ENCODE peak calls at places on chromosomes 13 and 19, in four cellular contexts. Y, Z, K and L are unnamed samples.

GRCh38 chr13:38376551-38376950 is 26.9 kb downstream of the UFM1 start:
- DNase-seq in Z (no peak), K (no peak), Y (no peak), L (no peak)

GRCh38 chr13:62302341-62302740 is 886.7 kb upstream of the PCDH20 start:
- DNase-seq in Z (no peak), Y (no peak), K (no peak), L (no peak)

GRCh38 chr13:71860547-71861131 is 6.4 kb downstream of the DACH1 start:
- DNase-seq in Y (no peak), K (no peak), Z (no peak), L (no peak)

GRCh38 chr19:43545276-43545675 is 12.3 kb downstream of the ZNF575 start:
- DNase-seq in K (no peak), Y (no peak), Z (no peak), L (no peak)

GRCh38 chr13:41418751-41419150 is 38.6 kb upstream of the RGCC start:
- DNase-seq in Z (no peak), K (no peak), Y (no peak), L (no peak)

GRCh38 chr19:10430505-10431253 is 10.3 kb downstream of the PDE4A start:
- DNase-seq in K (no peak), Y (peak), Z (no peak), L (no peak)

GRCh38 chr19:39156230-39156890 is 30.8 kb downstream of the PAK4 start:
- DNase-seq in Y (no peak), Z (peak), K (peak), L (no peak)

GRCh38 chr19:14979498-14980255 is at the start of gene SLC1A6:
- DNase-seq in Y (peak), K (no peak), Z (no peak), L (peak)

GRCh38 chr13:106329941-106330340 is 205.5 kb downstream of the EFNB2 start:
- DNase-seq in Y (no peak), K (no peak), Z (no peak), L (no peak)

GRCh38 chr13:113920173-113920572 is 53.7 kb downstream of the C13orf46 start:
- DNase-seq in K (no peak), Y (no peak), Z (no peak), L (peak)

GRCh38 chr19:870963-871401 is 11.5 kb downstream of the CFD start:
- DNase-seq in Z (no peak), Y (no peak), K (no peak), L (no peak)

GRCh38 chr13:21917046-21918010 is 246.5 kb downstream of the FGF9 start:
- DNase-seq in Y (no peak), K (no peak), Z (no peak), L (no peak)

GRCh38 chr13:31119526-31119925 is 42.2 kb downstream of the HSPH1 start:
- DNase-seq in Y (no peak), K (no peak), Z (no peak), L (no peak)

GRCh38 chr19:30322641-30323320 is 49.4 kb upstream of the ZNF536 start:
- DNase-seq in Z (no peak), Y (no peak), K (no peak), L (peak)

GRCh38 chr13:44249439-44249838 is 124.2 kb upstream of the SERP2 start:
- DNase-seq in K (no peak), Z (peak), Y (no peak), L (no peak)

GRCh38 chr13:47858042-47858677 is 142.9 kb downstream of the SUCLA2 start:
- DNase-seq in Z (no peak), Y (no peak), K (no peak), L (no peak)

GRCh38 chr19:11164278-11164677 is 8.7 kb upstream of the SPC24 start:
- DNase-seq in K (no peak), Z (no peak), Y (no peak), L (no peak)

GRCh38 chr19:43780706-43781525 is at the start of gene KCNN4:
- DNase-seq in Z (peak), Y (no peak), K (peak), L (no peak)

GRCh38 chr13:108375772-108376171 is 106.3 kb downstream of the TNFSF13B start:
- DNase-seq in K (no peak), Z (no peak), Y (no peak), L (no peak)

GRCh38 chr13:38743499-38743898 is 56.6 kb downstream of the FREM2 start:
- DNase-seq in Y (no peak), K (no peak), Z (no peak), L (no peak)

GRCh38 chr19:8212212-8212611 is 3.0 kb downstream of the CERS4 start:
- DNase-seq in Y (no peak), K (no peak), Z (no peak), L (no peak)

GRCh38 chr19:17117250-17117789 is 41.7 kb downstream of the MYO9B start:
- DNase-seq in K (no peak), Z (no peak), Y (no peak), L (no peak)

GRCh38 chr19:4580961-4581380 is 21.5 kb upstream of the SEMA6B start:
- DNase-seq in K (no peak), Y (peak), Z (no peak), L (no peak)

GRCh38 chr13:50631041-50631440 is 212.5 kb downstream of the DLEU7 start:
- DNase-seq in K (no peak), Z (no peak), Y (no peak), L (no peak)

GRCh38 chr13:21033224-21033855 is 28.0 kb downstream of the LATS2 start:
- DNase-seq in K (no peak), Y (no peak), Z (peak), L (no peak)

GRCh38 chr13:25493930-25494707 is 122.3 kb downstream of the ATP8A2 start:
- DNase-seq in Y (peak), Z (no peak), K (no peak), L (no peak)

GRCh38 chr19:7679017-7679720 is 1.5 kb upstream of the TRAPPC5 start:
- DNase-seq in Z (no peak), K (no peak), Y (no peak), L (no peak)

GRCh38 chr13:38346764-38347163 is 2.9 kb upstream of the UFM1 start:
- DNase-seq in K (no peak), Y (no peak), Z (peak), L (no peak)

GRCh38 chr19:5078666-5079409 is 109.9 kb downstream of the KDM4B start:
- DNase-seq in K (no peak), Y (no peak), Z (no peak), L (no peak)

DNA sequence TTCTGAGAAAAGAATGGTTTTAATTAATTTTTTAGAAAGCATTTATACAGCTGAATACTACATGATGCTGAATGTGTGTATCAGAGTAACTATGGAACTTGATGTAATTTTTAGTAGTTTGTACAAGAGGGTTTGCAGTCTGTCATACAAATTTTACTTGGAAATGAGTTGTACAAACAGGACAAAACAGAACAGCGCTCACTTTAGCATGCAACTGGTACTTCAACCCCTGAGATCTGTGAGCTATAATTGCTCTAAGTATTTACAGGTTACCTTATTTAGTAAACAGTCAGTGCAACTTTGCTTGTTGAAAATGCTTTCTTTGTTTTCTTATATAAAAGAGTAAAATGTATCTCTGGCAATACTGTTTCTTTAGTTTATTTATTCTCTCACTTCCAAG is 719 bp downstream of the TNFRSF19 start:
- DNase-seq in K (no peak), Z (no peak), Y (no peak), L (no peak)
- TF ChIP-seq CTCF in K (peak), Z (no peak), Y (peak), L (peak)

GRCh38 chr19:42176990-42177685 is 40.3 kb downstream of the DEDD2 start:
- DNase-seq in Y (peak), Z (peak), K (peak), L (peak)
- TF ChIP-seq CTCF in Y (peak), Z (peak), K (peak), L (peak)

GRCh38 chr13:39943711-39944110 is 288.2 kb downstream of the COG6 start:
- DNase-seq in Z (no peak), K (no peak), Y (no peak), L (no peak)

GRCh38 chr13:39945226-39945625 is 289.8 kb downstream of the COG6 start:
- DNase-seq in Y (no peak), K (no peak), Z (no peak), L (no peak)

GRCh38 chr13:39942177-39942900 is 286.9 kb downstream of the COG6 start:
- DNase-seq in K (no peak), Z (no peak), Y (no peak), L (no peak)

GRCh38 chr13:39941236-39941635 is 285.8 kb downstream of the COG6 start:
- DNase-seq in Z (no peak), Y (no peak), K (no peak), L (no peak)

GRCh38 chr13:39942901-39943273 is 287.4 kb downstream of the COG6 start:
- DNase-seq in Z (peak), Y (peak), K (peak), L (no peak)
- TF ChIP-seq CTCF in Z (peak), Y (peak), K (peak), L (peak)

DNA sequence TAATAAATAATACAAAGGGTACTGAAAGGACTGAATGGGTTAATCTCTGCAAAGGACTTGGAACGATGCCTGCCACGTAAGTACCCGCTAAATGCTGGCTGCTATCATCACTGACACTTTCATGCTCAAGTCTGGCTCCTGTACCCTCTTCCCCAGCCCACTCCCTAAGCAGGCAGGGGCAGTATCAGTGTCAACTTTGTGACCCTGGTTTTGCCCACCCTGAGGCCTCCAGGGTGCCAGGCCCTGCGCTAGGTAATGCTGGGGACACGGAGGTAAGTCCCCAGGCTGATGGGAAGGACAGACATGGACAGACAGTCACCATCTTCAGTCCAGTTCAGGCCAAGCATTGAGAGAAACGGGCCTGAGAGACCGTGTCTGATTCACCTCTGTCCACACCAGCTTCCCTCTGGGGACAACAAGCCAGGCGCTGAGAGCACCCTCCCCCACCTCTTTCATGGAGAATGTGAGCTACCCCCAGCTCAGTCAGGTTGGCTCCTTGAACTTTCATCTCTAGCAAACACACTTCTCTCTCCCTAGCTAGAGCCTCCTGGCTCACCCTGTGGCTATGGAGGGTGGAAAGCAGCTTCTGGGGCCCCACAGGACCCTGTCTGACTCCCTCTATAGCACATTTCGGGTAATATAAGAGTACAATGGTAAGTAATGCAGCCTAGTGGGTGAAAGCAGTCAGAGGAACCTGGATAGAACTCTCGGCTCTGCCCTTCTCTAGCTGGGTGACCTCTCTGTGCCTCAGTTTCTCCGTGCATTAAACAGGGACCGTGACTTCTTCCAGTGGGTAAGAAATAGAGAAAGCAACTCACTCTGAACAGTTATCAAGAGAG is 758 bp downstream of the ETFB start:
- DNase-seq in Z (peak), K (peak), Y (no peak), L (no peak)
- TF ChIP-seq CTCF in Z (no peak), K (peak), Y (no peak), L (no peak)